ENCODE peak calls at places on chromosomes 5 and 9, in seven cellular contexts. S, P, A, F, X, L and H are unnamed samples.

GRCh38 chr9:112198646-112199045 is 23.5 kb upstream of the SUSD1 start:
- DNase-seq in X (no peak), S (no peak), F (no peak), L (no peak), P (no peak), A (no peak), H (no peak)

GRCh38 chr5:135833961-135834638 is 363 bp upstream of the SLC25A48 start:
- DNase-seq in X (no peak), L (no peak), P (peak; percentile 43), S (no peak), A (no peak), F (peak; percentile 43), H (peak; percentile 60)

GRCh38 chr5:179309383-179309670 is 35.9 kb downstream of the ADAMTS2 start:
- DNase-seq in S (no peak), P (no peak), A (no peak), X (no peak), L (no peak), F (no peak), H (no peak)

GRCh38 chr5:75614165-75614564 is 2.9 kb downstream of the ANKDD1B start:
- DNase-seq in A (no peak), P (no peak), F (no peak), S (no peak), L (no peak), X (no peak), H (no peak)

GRCh38 chr5:61915646-61916045 is 390.4 kb upstream of the KIF2A start:
- DNase-seq in P (no peak), S (no peak), A (no peak), L (no peak), F (no peak), X (no peak), H (no peak)

GRCh38 chr9:6449645-6450044 is 36.6 kb downstream of the UHRF2 start:
- DNase-seq in A (no peak), P (no peak), F (no peak), L (no peak), X (no peak), S (no peak), H (no peak)

GRCh38 chr9:84139296-84140100 is 158.9 kb downstream of the RMI1 start:
- DNase-seq in L (no peak), A (no peak), S (peak; percentile 84), F (peak; percentile 23), P (peak; percentile 14), X (no peak), H (no peak)

GRCh38 chr5:122152266-122152900 is 23.0 kb downstream of the ZNF474 start:
- DNase-seq in L (no peak), P (no peak), F (no peak), A (no peak), S (no peak), X (no peak), H (no peak)

GRCh38 chr5:14685757-14686156 is 21.2 kb downstream of the OTULIN start:
- DNase-seq in F (peak; percentile 71), A (no peak), L (peak; percentile 23), S (peak; percentile 77), X (peak; percentile 62), P (peak; percentile 81), H (peak; percentile 55)

GRCh38 chr5:147921134-147921533 is 14.8 kb upstream of the C5orf46 start:
- DNase-seq in X (no peak), P (no peak), L (no peak), F (no peak), S (no peak), A (no peak), H (no peak)

GRCh38 chr9:4497855-4498254 is 7.6 kb downstream of the SLC1A1 start:
- DNase-seq in P (peak; percentile 87), A (no peak), S (peak; percentile 42), X (no peak), F (peak; percentile 81), L (no peak), H (no peak)

GRCh38 chr5:58244819-58245478 is 214.9 kb downstream of the PLK2 start:
- DNase-seq in X (no peak), L (no peak), F (no peak), S (no peak), P (no peak), A (no peak), H (no peak)

GRCh38 chr5:1442222-1443144 is 2.8 kb downstream of the SLC6A3 start:
- DNase-seq in X (no peak), S (no peak), A (no peak), L (no peak), P (no peak), F (no peak), H (no peak)

GRCh38 chr9:98764351-98764750 is 32.0 kb downstream of the ANKS6 start:
- DNase-seq in S (no peak), F (peak; percentile 21), X (no peak), P (peak; percentile 7), A (no peak), L (no peak), H (no peak)

GRCh38 chr5:78613151-78613533 is 35.4 kb downstream of the LHFPL2 start:
- DNase-seq in S (no peak), L (no peak), A (no peak), P (no peak), F (no peak), X (no peak), H (no peak)

GRCh38 chr9:129854588-129855110 is 19.4 kb downstream of the USP20 start:
- DNase-seq in L (no peak), P (no peak), A (no peak), F (no peak), X (no peak), S (no peak), H (no peak)

GRCh38 chr5:111246459-111246858 is 22.3 kb downstream of the CAMK4 start:
- DNase-seq in S (no peak), L (no peak), A (no peak), X (no peak), F (no peak), P (no peak), H (no peak)

GRCh38 chr9:38685535-38685934 is 34.4 kb downstream of the FAM240B start:
- DNase-seq in L (no peak), X (no peak), A (no peak), S (no peak), P (no peak), F (no peak), H (no peak)

GRCh38 chr5:74570250-74570649 is 70.3 kb downstream of the ENC1 start:
- DNase-seq in X (no peak), A (no peak), S (no peak), F (peak; percentile 7), L (no peak), P (no peak), H (no peak)

GRCh38 chr5:58410441-58410840 is 49.4 kb downstream of the PLK2 start:
- DNase-seq in L (no peak), P (peak; percentile 82), A (peak; percentile 32), X (no peak), F (peak; percentile 76), S (peak; percentile 65), H (no peak)

GRCh38 chr9:120391691-120392090 is 188.3 kb downstream of the CDK5RAP2 start:
- DNase-seq in P (no peak), X (no peak), A (no peak), S (no peak), F (no peak), L (no peak), H (no peak)

GRCh38 chr9:116928884-116929283 is 241.8 kb downstream of the TRIM32 start:
- DNase-seq in A (no peak), F (no peak), L (no peak), S (no peak), P (no peak), X (no peak), H (no peak)

GRCh38 chr9:18056269-18056992 is 417.5 kb upstream of the ADAMTSL1 start:
- DNase-seq in L (no peak), A (no peak), S (no peak), F (no peak), P (no peak), X (no peak), H (no peak)

GRCh38 chr9:137035507-137035834 is 3.6 kb upstream of the FUT7 start:
- DNase-seq in A (no peak), L (no peak), F (no peak), S (no peak), P (no peak), X (no peak), H (no peak)
- TF ChIP-seq CTCF in A (no peak), L (no peak), F (no peak), S (no peak), P (no peak), X (no peak), H (no peak)

DNA sequence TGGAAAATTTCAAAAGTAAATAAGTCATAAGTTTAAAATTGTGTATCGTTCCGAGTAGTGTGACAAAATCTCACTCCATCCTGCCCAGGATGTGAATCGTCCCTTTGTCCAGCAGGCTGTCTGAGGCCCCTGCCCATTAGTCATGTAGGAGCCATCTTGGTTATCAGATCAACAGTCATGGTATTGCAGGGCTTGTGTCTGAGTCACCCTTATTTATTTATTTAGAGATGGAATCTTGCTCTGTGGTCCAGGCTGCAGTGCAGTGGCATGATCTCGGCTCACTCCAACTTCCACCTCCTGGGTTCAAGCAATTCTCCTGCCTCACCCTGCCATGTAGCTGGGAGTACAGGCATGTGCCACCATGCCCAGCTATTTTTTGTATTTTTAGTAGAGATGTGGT is 30.2 kb downstream of the ITGA2 start:
- DNase-seq in L (peak; percentile 33), P (peak; percentile 77), S (peak; percentile 67), F (peak; percentile 79), A (peak; percentile 51), X (no peak), H (no peak)
- TF ChIP-seq CTCF in L (no peak), P (peak; percentile 25), S (peak; percentile 43), F (peak; percentile 19), A (no peak), X (no peak), H (no peak)

DNA sequence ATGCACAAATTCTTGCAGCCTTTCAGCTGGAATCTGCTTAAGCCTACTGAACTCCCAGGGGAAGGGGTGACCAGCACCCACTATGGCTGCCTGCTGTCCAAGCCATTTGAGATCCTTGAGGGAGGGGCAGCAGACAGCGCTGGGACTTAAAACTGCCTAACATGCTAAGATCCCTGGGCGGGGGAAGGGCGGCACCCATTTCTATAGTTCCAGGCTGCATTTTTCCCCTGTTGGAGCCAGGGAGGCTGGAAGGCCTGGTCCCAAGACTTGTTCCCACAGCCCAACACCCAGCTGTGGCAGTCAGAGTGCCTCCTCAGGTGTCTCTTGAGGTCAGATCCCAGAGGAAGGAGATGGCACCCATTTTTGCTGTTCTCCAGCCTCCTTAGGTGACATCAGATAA is 1061.3 kb upstream of the COX7C start:
- DNase-seq in P (no peak), S (no peak), F (no peak), X (no peak), A (no peak), L (no peak), H (no peak)
- TF ChIP-seq CTCF in P (no peak), S (no peak), F (no peak), X (no peak), A (no peak), L (no peak), H (no peak)

DNA sequence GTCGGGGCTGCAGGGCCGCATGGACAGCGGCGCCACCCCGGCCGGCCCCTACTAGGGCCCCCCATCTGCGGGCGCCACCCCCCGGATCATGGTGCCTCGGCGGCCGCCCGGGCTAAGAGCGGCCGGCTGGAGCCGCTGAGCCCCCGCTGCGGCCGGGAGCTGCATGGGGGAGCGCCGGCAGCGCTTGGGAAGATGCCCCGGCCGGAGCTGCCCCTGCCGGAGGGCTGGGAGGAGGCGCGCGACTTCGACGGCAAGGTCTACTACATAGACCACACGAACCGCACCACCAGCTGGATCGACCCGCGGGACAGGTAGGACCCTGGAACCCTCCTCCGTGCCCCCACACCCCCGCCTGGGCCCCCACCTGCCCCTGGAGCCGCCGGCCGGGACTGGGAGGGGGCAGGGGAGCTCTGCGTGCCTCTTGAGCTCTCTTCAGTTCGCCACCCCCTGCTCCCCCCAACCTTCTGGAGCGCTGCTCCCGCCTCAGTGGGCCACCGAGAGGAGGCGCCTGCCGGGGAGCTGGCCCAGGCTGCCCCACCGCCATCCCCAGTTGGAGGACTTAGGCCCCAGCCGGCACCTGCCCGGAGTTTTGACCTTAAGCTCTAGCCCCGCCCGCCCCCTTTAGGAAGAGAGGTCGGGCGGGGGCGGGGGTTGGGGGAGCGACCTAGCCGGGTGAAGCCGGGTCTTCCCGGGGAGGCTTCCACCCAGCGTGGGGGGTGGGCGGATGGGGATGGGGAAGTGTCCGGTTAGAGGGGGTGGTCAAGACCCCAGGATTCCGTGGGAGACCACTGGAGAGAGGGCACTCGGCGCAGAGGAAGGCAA is 727 bp downstream of the WWC1 start:
- DNase-seq in P (no peak), X (no peak), F (no peak), A (peak; percentile 60), S (peak; percentile 19), L (no peak), H (peak; percentile 51)
- TF ChIP-seq CTCF in P (peak; percentile 8), X (no peak), F (no peak), A (peak; percentile 32), S (no peak), L (no peak), H (no peak)